ENCODE peak calls at places on chromosomes 4 and X, in four cellular contexts. One of them, this sample, is unnamed.

GRCh38 chr4:109559983-109560686 is at the start of gene MCUB:
- DNase-seq in HepG2: peak; percentile 69
- DNase-seq in GM12878: peak; percentile 49
- DNase-seq in K562: peak; percentile 90
- DNase-seq in this sample: peak; percentile 85

GRCh38 chrX:71992711-71993110 is 82.1 kb downstream of the NHSL2 start:
- DNase-seq in HepG2: no peak
- DNase-seq in GM12878: no peak
- DNase-seq in K562: no peak
- DNase-seq in this sample: no peak

GRCh38 chrX:71542411-71542810 is 9.5 kb downstream of the OGT start:
- DNase-seq in HepG2: no peak
- DNase-seq in GM12878: no peak
- DNase-seq in K562: no peak
- DNase-seq in this sample: no peak

GRCh38 chrX:79300821-79301220 is 66.3 kb downstream of the ITM2A start:
- DNase-seq in HepG2: no peak
- DNase-seq in GM12878: no peak
- DNase-seq in K562: no peak
- DNase-seq in this sample: no peak

GRCh38 chrX:129959493-129959832 is 23.0 kb upstream of the BCORL1 start:
- DNase-seq in HepG2: no peak
- DNase-seq in GM12878: no peak
- DNase-seq in K562: peak; percentile 74
- DNase-seq in this sample: no peak

GRCh38 chr4:3851211-3851610 is 85.0 kb downstream of the ADRA2C start:
- DNase-seq in HepG2: no peak
- DNase-seq in GM12878: no peak
- DNase-seq in K562: no peak
- DNase-seq in this sample: peak; percentile 63

GRCh38 chr4:162610116-162610515 is 446.3 kb upstream of the FSTL5 start:
- DNase-seq in HepG2: no peak
- DNase-seq in GM12878: no peak
- DNase-seq in K562: no peak
- DNase-seq in this sample: no peak

GRCh38 chrX:124030520-124030919 is 69.0 kb downstream of the STAG2 start:
- DNase-seq in HepG2: no peak
- DNase-seq in GM12878: peak; percentile 4
- DNase-seq in K562: no peak
- DNase-seq in this sample: no peak

GRCh38 chr4:135050086-135050717 is 848.6 kb upstream of the PABPC4L start:
- DNase-seq in HepG2: no peak
- DNase-seq in GM12878: no peak
- DNase-seq in K562: no peak
- DNase-seq in this sample: no peak

GRCh38 chr4:81207793-81208192 is 7.2 kb downstream of the PRKG2 start:
- DNase-seq in HepG2: no peak
- DNase-seq in GM12878: no peak
- DNase-seq in K562: no peak
- DNase-seq in this sample: no peak

GRCh38 chr4:115234405-115235093 is 121.1 kb upstream of the NDST4 start:
- DNase-seq in HepG2: peak; percentile 5
- DNase-seq in GM12878: peak; percentile 12
- DNase-seq in K562: no peak
- DNase-seq in this sample: no peak

GRCh38 chr4:89263265-89263664 is 44.3 kb downstream of the GPRIN3 start:
- DNase-seq in HepG2: no peak
- DNase-seq in GM12878: no peak
- DNase-seq in K562: no peak
- DNase-seq in this sample: no peak

GRCh38 chr4:43132010-43132582 is 239.6 kb downstream of the GRXCR1 start:
- DNase-seq in HepG2: peak; percentile 42
- DNase-seq in GM12878: peak; percentile 3
- DNase-seq in K562: peak; percentile 54
- DNase-seq in this sample: peak; percentile 75

GRCh38 chr4:150779707-150780106 is 197.8 kb downstream of the MAB21L2 start:
- DNase-seq in HepG2: no peak
- DNase-seq in GM12878: no peak
- DNase-seq in K562: no peak
- DNase-seq in this sample: no peak

GRCh38 chr4:150782311-150782710 is 200.4 kb downstream of the MAB21L2 start:
- DNase-seq in HepG2: peak; percentile 12
- DNase-seq in GM12878: no peak
- DNase-seq in K562: peak; percentile 23
- DNase-seq in this sample: no peak

GRCh38 chr4:150784305-150784704 is 202.4 kb downstream of the MAB21L2 start:
- DNase-seq in HepG2: no peak
- DNase-seq in GM12878: no peak
- DNase-seq in K562: no peak
- DNase-seq in this sample: peak; percentile 31

GRCh38 chr4:150782921-150783320 is 201.0 kb downstream of the MAB21L2 start:
- DNase-seq in HepG2: no peak
- DNase-seq in GM12878: no peak
- DNase-seq in K562: no peak
- DNase-seq in this sample: no peak

GRCh38 chr4:150781108-150781663 is 199.2 kb downstream of the MAB21L2 start:
- DNase-seq in HepG2: no peak
- DNase-seq in GM12878: no peak
- DNase-seq in K562: no peak
- DNase-seq in this sample: no peak
- TF ChIP-seq ATF2 in HepG2: no peak
- TF ChIP-seq ATF2 in GM12878: no peak
- TF ChIP-seq ATF2 in K562: no peak
- TF ChIP-seq ATF2 in this sample: no peak

GRCh38 chr4:6229095-6229494 is 28.7 kb upstream of the JAKMIP1 start:
- DNase-seq in HepG2: no peak
- DNase-seq in GM12878: no peak
- DNase-seq in K562: no peak
- DNase-seq in this sample: no peak
- TF ChIP-seq ATF2 in HepG2: no peak
- TF ChIP-seq ATF2 in GM12878: no peak
- TF ChIP-seq ATF2 in K562: no peak
- TF ChIP-seq ATF2 in this sample: no peak

DNA sequence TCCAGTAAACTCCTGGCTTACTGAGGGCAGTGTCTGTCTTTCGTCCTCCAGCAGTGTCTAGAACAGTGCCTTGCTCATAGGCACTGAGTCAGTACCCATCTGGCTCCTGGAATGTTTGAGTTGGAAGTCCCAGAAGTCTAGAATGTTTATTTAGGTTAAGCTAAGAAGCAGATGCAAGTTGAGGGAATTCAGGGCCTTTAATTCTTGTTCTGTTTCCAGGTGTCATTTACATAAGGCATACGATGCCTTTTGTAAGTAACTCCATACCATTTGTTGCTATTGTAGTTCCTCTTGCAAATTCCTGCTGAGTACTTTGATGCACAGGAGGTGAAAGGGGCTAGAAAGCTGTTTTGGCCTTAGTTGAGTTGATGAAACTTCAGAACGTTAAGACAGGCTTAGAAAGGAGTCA is 22.2 kb downstream of the ARHGAP10 start:
- DNase-seq in HepG2: no peak
- DNase-seq in GM12878: no peak
- DNase-seq in K562: no peak
- DNase-seq in this sample: no peak
- TF ChIP-seq ATF2 in HepG2: no peak
- TF ChIP-seq ATF2 in GM12878: no peak
- TF ChIP-seq ATF2 in K562: no peak
- TF ChIP-seq ATF2 in this sample: no peak

GRCh38 chr4:77151246-77151645 is 5.8 kb upstream of the CCNG2 start:
- DNase-seq in HepG2: no peak
- DNase-seq in GM12878: no peak
- DNase-seq in K562: no peak
- DNase-seq in this sample: no peak
- TF ChIP-seq ATF2 in HepG2: no peak
- TF ChIP-seq ATF2 in GM12878: no peak
- TF ChIP-seq ATF2 in K562: no peak
- TF ChIP-seq ATF2 in this sample: no peak